ENCODE peak calls at places on chromosomes 3 and 15, in nine cellular contexts. G is transverse colon, J is ovary, I is OCI-LY7, O is tibial artery, K is thyroid gland, Q is pancreas, U is cardiac muscle cell, L is suprapubic skin. W is an unnamed sample. For H3K9me3, the result is how much of the 10 kb centered on the place peaks cover.

GRCh38 chr15:55546718-55547117 is 38.7 kb upstream of the DNAAF4 start:
- DNase-seq in U (no peak), O (no peak), K (no peak), G (no peak), J (no peak), Q (no peak), L (no peak), I (no peak), W (no peak)

GRCh38 chr3:131048030-131048429 is 21.4 kb downstream of the NEK11 start:
- DNase-seq in U (no peak), J (no peak), O (no peak), K (no peak), I (no peak), G (no peak), Q (no peak), L (no peak), W (no peak)

GRCh38 chr15:68603951-68604350 is 25.2 kb downstream of the CORO2B start:
- DNase-seq in U (peak), L (no peak), J (no peak), O (no peak), Q (no peak), K (no peak), I (no peak), G (no peak), W (no peak)

GRCh38 chr3:127865941-127866340 is 43.6 kb upstream of the MGLL start:
- DNase-seq in U (no peak), L (no peak), K (no peak), G (no peak), J (no peak), I (no peak), Q (no peak), O (no peak), W (no peak)

GRCh38 chr3:147359177-147360062 is 46.9 kb downstream of the ZIC4 start:
- DNase-seq in J (no peak), K (no peak), U (no peak), O (no peak), I (no peak), L (no peak), G (no peak), Q (no peak), W (no peak)

GRCh38 chr3:138867996-138868395 is 33.3 kb upstream of the PIK3CB start:
- DNase-seq in J (no peak), G (no peak), L (no peak), I (no peak), U (no peak), O (no peak), K (no peak), Q (no peak), W (no peak)

GRCh38 chr15:45126535-45127158 is 3.0 kb downstream of the DUOXA1 start:
- DNase-seq in K (peak), U (peak), Q (no peak), J (no peak), I (peak), L (no peak), O (no peak), G (no peak), W (no peak)

GRCh38 chr15:93127286-93127685 is 38.3 kb upstream of the RGMA start:
- DNase-seq in L (no peak), I (no peak), J (no peak), Q (no peak), O (no peak), K (no peak), G (no peak), U (no peak), W (no peak)

GRCh38 chr3:156206157-156206556 is 85.8 kb downstream of the KCNAB1 start:
- DNase-seq in I (no peak), U (no peak), O (no peak), J (no peak), G (no peak), Q (no peak), L (no peak), K (no peak), W (no peak)

GRCh38 chr3:81726735-81727134 is 34.7 kb downstream of the GBE1 start:
- DNase-seq in J (no peak), K (no peak), O (no peak), L (no peak), U (no peak), Q (no peak), G (no peak), I (no peak), W (no peak)

GRCh38 chr15:95887666-95888480 is 442.6 kb upstream of the NR2F2 start:
- DNase-seq in U (no peak), K (no peak), I (no peak), G (no peak), Q (no peak), J (no peak), L (no peak), O (no peak), W (no peak)

GRCh38 chr15:63061971-63062370 is 19.4 kb downstream of the TPM1 start:
- DNase-seq in K (no peak), U (no peak), I (no peak), Q (no peak), G (no peak), L (no peak), O (no peak), J (no peak), W (no peak)

GRCh38 chr3:55708242-55708641 is 221.1 kb upstream of the WNT5A start:
- DNase-seq in I (no peak), G (no peak), Q (no peak), O (no peak), J (no peak), K (no peak), U (peak), L (no peak), W (no peak)

GRCh38 chr15:41869770-41870688 is 23.8 kb downstream of the SPTBN5 start:
- DNase-seq in Q (no peak), O (no peak), G (no peak), I (no peak), L (no peak), J (no peak), U (no peak), K (no peak), W (no peak)

GRCh38 chr3:15783361-15783969 is 14.3 kb downstream of the ANKRD28 start:
- DNase-seq in I (no peak), U (no peak), O (no peak), J (no peak), K (no peak), Q (no peak), G (no peak), L (no peak), W (no peak)

GRCh38 chr3:186432189-186432588 is 70.2 kb upstream of the DGKG start:
- DNase-seq in U (no peak), G (no peak), O (no peak), Q (no peak), L (no peak), K (peak), J (no peak), I (no peak), W (no peak)

GRCh38 chr15:57036352-57036751 is 117.9 kb downstream of the TCF12 start:
- DNase-seq in L (no peak), K (no peak), Q (no peak), J (no peak), G (no peak), U (no peak), O (no peak), I (no peak), W (no peak)

GRCh38 chr3:114496021-114496434 is 202.2 kb downstream of the TIGIT start:
- DNase-seq in J (no peak), U (no peak), K (peak), O (no peak), G (no peak), Q (no peak), L (no peak), I (no peak), W (no peak)

GRCh38 chr3:125211523-125212095 is 939 bp downstream of the SLC12A8 start:
- DNase-seq in U (no peak), I (no peak), K (peak), J (no peak), Q (no peak), O (no peak), L (no peak), G (no peak), W (no peak)

GRCh38 chr3:62667714-62668113 is 207.5 kb downstream of the CADPS start:
- DNase-seq in G (no peak), U (no peak), Q (no peak), K (no peak), L (no peak), O (no peak), J (no peak), I (peak), W (no peak)
- TF ChIP-seq CTCF in G (no peak), U (no peak), Q (no peak), K (no peak), L (no peak), O (no peak), J (no peak), I (peak), W (no peak)

GRCh38 chr3:119433613-119434325 is 29.6 kb downstream of the TMEM39A start:
- DNase-seq in G (no peak), O (no peak), K (no peak), U (no peak), I (no peak), L (no peak), Q (no peak), J (no peak), W (no peak)

GRCh38 chr3:119427669-119428068 is 35.7 kb downstream of the TMEM39A start:
- DNase-seq in J (no peak), U (no peak), O (no peak), Q (no peak), L (no peak), K (no peak), G (no peak), I (no peak), W (no peak)

DNA sequence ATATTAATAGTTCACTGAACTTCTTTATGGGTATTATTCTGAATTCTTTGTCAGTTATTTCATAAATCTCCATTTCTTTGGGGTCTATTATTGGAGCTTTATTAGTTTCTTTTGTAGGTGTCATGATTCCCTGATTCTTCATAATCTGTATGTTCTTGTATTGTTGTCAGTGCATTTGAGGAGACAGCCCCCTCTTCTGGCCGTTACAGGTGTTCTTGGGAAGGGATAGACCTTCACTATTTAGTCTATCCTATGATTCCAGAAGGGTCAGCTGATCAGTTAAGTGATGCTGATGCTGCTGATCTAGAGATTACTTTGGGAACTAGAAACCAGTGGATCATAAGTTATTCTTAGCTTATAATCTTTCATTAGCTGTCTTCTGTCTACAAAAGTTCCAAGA is 34.9 kb downstream of the TMEM39A start:
- DNase-seq in K (no peak), Q (no peak), O (no peak), U (no peak), I (peak), L (no peak), J (no peak), G (no peak), W (no peak)
- H3K9me3 ChIP-seq in K (under half), Q (under half), O (under half), U (under half), I (under half), L (under half), J (under half), G (under half), W (under half)

GRCh38 chr3:14283821-14284438 is 105.3 kb downstream of the LSM3 start:
- DNase-seq in L (no peak), U (no peak), J (no peak), I (no peak), K (no peak), Q (no peak), O (no peak), G (no peak), W (no peak)
- H3K27ac ChIP-seq in L (no peak), U (no peak), J (no peak), I (no peak), K (no peak), Q (no peak), O (no peak), G (no peak), W (no peak)

DNA sequence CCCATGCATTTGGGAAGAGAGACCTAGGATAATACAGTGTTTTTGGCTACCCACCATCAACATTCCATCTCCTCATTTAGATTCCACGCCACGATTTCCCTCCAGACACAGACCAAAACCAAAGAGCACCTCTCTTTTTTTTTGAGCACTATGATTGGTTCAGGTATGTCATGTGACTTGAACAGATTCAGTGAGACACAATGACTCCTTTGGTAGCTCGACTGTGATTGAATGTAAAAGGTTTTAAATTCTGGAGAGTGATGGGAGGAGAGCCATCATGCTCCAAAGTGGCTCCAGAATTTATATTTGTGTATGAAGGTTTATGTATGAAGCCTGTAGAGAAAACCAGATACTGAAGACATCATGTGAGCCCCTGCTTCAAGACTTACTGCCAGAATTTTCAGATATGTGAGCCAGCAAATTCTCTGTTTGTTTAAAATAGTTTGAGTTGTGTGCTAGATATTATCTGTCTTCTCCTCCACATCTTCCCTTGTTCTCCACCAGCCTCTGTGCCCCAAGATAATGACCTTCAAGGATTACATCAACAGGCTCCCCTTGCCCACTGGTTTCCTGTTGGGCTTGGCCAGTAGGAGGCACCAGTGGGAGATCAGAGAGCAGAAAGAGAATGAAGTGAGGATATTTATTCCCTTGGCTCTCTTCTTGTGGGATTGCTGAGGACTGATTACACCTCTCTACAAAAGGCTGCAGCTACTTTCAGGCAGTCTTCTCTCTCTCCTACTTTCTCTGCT is 12.5 kb downstream of the MYD88 start:
- DNase-seq in Q (no peak), J (no peak), O (no peak), K (no peak), U (no peak), I (no peak), L (no peak), G (no peak), W (no peak)
- TF ChIP-seq CTCF in Q (no peak), J (no peak), O (no peak), K (no peak), U (no peak), I (peak), L (no peak), G (no peak), W (no peak)

GRCh38 chr15:52791776-52792175 is 1.6 kb upstream of the ONECUT1 start:
- DNase-seq in L (no peak), Q (no peak), K (no peak), U (no peak), O (no peak), G (no peak), J (no peak), I (no peak), W (no peak)

GRCh38 chr15:52790166-52790708 is at the start of gene ONECUT1:
- DNase-seq in K (peak), U (peak), J (peak), L (peak), G (peak), Q (peak), O (no peak), I (peak), W (peak)

GRCh38 chr15:52789008-52789600 is 1.0 kb downstream of the ONECUT1 start:
- DNase-seq in O (no peak), J (no peak), Q (no peak), I (no peak), U (no peak), G (no peak), K (no peak), L (peak), W (no peak)

GRCh38 chr15:52789601-52790165 is 453 bp downstream of the ONECUT1 start:
- DNase-seq in J (no peak), L (peak), O (no peak), K (no peak), Q (peak), I (peak), G (no peak), U (peak), W (no peak)

GRCh38 chr15:52790941-52791751 is 1.0 kb upstream of the ONECUT1 start:
- DNase-seq in K (no peak), L (peak), G (no peak), O (no peak), J (no peak), U (peak), I (no peak), Q (peak), W (no peak)
- H3K9me3 ChIP-seq in K (under half), L (under half), G (under half), O (under half), J (under half), U (under half), I (under half), Q (under half), W (under half)

GRCh38 chr3:32276279-32276841 is 37.9 kb downstream of the CMTM8 start:
- DNase-seq in L (peak), J (no peak), O (no peak), Q (no peak), I (no peak), U (no peak), K (peak), G (no peak), W (no peak)
- H3K27ac ChIP-seq in L (peak), J (no peak), O (no peak), Q (no peak), I (no peak), U (no peak), K (peak), G (no peak), W (no peak)

DNA sequence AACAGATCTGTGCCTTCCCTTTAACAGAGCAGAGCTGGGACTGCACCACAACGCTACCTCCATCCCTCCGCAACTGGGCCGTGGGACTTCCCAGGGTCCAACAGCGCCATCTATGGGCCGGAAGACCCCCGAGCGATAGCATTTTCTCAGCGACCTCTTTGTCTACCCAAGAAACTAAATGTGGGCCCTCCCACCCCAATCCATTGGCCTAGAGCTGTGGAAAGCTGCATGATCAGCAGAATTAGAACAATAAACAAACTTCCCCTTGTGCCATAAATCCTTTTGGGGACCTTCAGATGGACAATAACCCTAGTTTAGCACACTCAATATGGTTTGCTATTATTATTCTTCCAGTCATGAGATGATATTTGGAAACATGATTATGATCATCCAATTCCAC is 74.8 kb upstream of the NTRK3 start:
- DNase-seq in G (peak), U (peak), L (no peak), K (peak), Q (no peak), O (no peak), I (peak), J (no peak), W (peak)
- TF ChIP-seq CTCF in G (no peak), U (peak), L (no peak), K (no peak), Q (no peak), O (no peak), I (peak), J (no peak), W (no peak)

GRCh38 chr3:44722103-44722401 is 7.4 kb upstream of the ZNF501 start:
- DNase-seq in O (no peak), Q (no peak), G (no peak), U (no peak), I (no peak), K (no peak), J (no peak), L (no peak), W (no peak)
- H3K9me3 ChIP-seq in O (half or more), Q (under half), G (half or more), U (under half), I (under half), K (under half), J (half or more), L (half or more), W (under half)

DNA sequence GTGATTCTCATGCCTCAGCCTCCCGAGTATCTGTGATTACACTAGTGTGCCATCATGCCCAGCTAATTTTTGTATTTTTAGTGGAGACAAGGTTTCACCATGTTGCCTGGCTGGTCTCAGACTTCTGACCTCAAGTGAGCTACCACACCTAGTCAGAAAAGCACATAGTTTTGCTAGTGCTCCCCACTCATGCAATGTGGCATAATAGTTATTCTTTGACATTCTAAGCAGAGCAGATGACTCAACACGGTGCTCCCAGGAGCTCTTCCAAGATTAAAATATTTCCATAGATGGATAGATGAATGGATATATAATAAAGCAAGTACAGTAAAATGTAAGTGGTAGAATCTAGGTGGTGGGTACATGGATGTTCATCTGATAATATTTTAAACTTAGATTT is 53.1 kb upstream of the GK5 start:
- DNase-seq in G (no peak), Q (no peak), L (no peak), K (peak), O (no peak), U (no peak), J (no peak), I (no peak), W (no peak)
- H3K27ac ChIP-seq in G (no peak), Q (no peak), L (no peak), K (no peak), O (no peak), U (no peak), J (no peak), I (no peak), W (no peak)

W was measured in testis.